ENCODE peak calls at places on chromosomes 3 and 15, in five cellular contexts. One of them, this sample, is unnamed.

GRCh38 chr3:196227629-196228493 is 11.5 kb downstream of the SLC51A start:
- DNase-seq in GM12878: no peak
- DNase-seq in HepG2: peak
- DNase-seq in WTC11: no peak
- DNase-seq in H1: no peak
- DNase-seq in this sample: peak

GRCh38 chr3:178583963-178584575 is 47.8 kb downstream of the KCNMB2 start:
- DNase-seq in GM12878: no peak
- DNase-seq in HepG2: no peak
- DNase-seq in WTC11: no peak
- DNase-seq in H1: no peak
- DNase-seq in this sample: no peak

GRCh38 chr3:128482857-128483656 is 9.9 kb downstream of the GATA2 start:
- DNase-seq in GM12878: no peak
- DNase-seq in HepG2: no peak
- DNase-seq in WTC11: peak
- DNase-seq in H1: no peak
- DNase-seq in this sample: peak

GRCh38 chr3:193732391-193732790 is 139.4 kb downstream of the OPA1 start:
- DNase-seq in GM12878: no peak
- DNase-seq in HepG2: peak
- DNase-seq in WTC11: no peak
- DNase-seq in H1: no peak
- DNase-seq in this sample: no peak

GRCh38 chr3:147159141-147159540 is 247.2 kb downstream of the ZIC4 start:
- DNase-seq in GM12878: no peak
- DNase-seq in HepG2: no peak
- DNase-seq in WTC11: no peak
- DNase-seq in H1: no peak
- DNase-seq in this sample: no peak

GRCh38 chr3:193554790-193555189 is at the start of gene ATP13A4:
- DNase-seq in GM12878: no peak
- DNase-seq in HepG2: no peak
- DNase-seq in WTC11: peak
- DNase-seq in H1: peak
- DNase-seq in this sample: no peak

GRCh38 chr3:181921220-181921619 is 209.5 kb downstream of the SOX2 start:
- DNase-seq in GM12878: peak
- DNase-seq in HepG2: no peak
- DNase-seq in WTC11: no peak
- DNase-seq in H1: no peak
- DNase-seq in this sample: no peak

GRCh38 chr3:13654330-13655073 is 105.6 kb downstream of the FBLN2 start:
- DNase-seq in GM12878: no peak
- DNase-seq in HepG2: no peak
- DNase-seq in WTC11: no peak
- DNase-seq in H1: peak
- DNase-seq in this sample: peak

GRCh38 chr15:91896656-91897055 is 43.1 kb downstream of the SLCO3A1 start:
- DNase-seq in GM12878: no peak
- DNase-seq in HepG2: no peak
- DNase-seq in WTC11: no peak
- DNase-seq in H1: no peak
- DNase-seq in this sample: no peak

GRCh38 chr3:29720660-29721059 is 439.8 kb downstream of the RBMS3 start:
- DNase-seq in GM12878: no peak
- DNase-seq in HepG2: no peak
- DNase-seq in WTC11: no peak
- DNase-seq in H1: no peak
- DNase-seq in this sample: no peak

DNA sequence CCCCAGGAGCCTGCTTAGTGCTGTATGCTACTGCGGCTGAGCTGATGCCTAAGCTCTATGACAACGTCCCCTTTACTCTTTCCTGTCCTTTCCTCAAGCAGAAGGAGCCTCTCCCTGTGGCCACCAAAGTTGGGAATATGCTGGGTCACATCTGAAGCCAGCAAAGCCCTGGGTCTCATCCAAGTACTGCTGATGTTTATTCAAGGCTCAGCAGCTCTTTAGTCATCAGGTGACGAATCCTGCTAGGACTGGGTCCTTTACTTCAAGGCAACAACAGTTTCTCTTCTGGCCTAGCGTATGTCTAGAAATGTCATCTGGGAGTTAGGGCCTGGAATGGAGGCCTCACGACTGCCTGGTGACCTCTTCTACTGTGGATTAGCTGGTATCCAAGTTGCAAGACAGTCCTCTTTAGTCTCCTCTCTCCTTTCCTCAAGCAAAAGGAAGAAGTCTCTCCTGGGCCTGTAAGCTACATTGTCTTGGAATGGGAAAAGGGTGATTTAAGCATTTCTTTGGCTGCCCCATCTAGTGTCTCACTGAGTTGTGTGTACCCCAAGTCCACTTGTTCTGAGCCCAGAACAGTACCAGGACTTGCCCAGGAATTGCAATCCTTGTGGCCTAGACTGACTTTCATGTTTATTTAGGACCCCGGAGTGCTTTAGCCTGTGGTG is 63.9 kb downstream of the TNFAIP8L3 start:
- DNase-seq in GM12878: no peak
- DNase-seq in HepG2: peak
- DNase-seq in WTC11: no peak
- DNase-seq in H1: no peak
- DNase-seq in this sample: no peak
- TF ChIP-seq CREB1 in GM12878: no peak
- TF ChIP-seq CREB1 in HepG2: no peak
- TF ChIP-seq CREB1 in WTC11: no peak
- TF ChIP-seq CREB1 in H1: no peak
- TF ChIP-seq CREB1 in this sample: no peak

DNA sequence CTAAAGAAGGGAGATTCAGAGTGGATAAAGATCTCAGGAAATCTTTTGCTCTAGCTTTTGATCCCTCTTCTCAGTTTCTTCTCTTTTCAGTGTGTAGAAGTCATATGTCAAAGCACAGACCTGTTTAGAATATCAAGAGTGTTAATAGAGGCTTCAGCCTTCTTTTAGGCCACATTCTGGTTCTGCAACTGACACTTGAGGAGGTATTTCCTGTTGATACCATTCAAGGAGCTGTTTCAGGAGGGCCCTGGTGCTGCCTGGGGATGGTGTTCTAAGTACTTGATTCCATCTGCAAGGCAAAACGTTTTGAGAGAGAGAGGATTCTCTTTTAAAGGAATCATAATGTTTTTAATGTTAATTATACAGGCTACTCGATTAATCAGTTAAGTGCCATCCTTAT is 313.7 kb downstream of the PTPRG start:
- DNase-seq in GM12878: no peak
- DNase-seq in HepG2: no peak
- DNase-seq in WTC11: no peak
- DNase-seq in H1: no peak
- DNase-seq in this sample: no peak
- TF ChIP-seq SP1 in GM12878: no peak
- TF ChIP-seq SP1 in HepG2: no peak
- TF ChIP-seq SP1 in WTC11: no peak
- TF ChIP-seq SP1 in H1: no peak
- TF ChIP-seq SP1 in this sample: no peak

GRCh38 chr3:161215186-161215585 is 5.9 kb upstream of the NMD3 start:
- DNase-seq in GM12878: no peak
- DNase-seq in HepG2: peak
- DNase-seq in WTC11: no peak
- DNase-seq in H1: no peak
- DNase-seq in this sample: no peak

GRCh38 chr3:161219495-161219894 is 1.6 kb upstream of the NMD3 start:
- DNase-seq in GM12878: no peak
- DNase-seq in HepG2: no peak
- DNase-seq in WTC11: no peak
- DNase-seq in H1: no peak
- DNase-seq in this sample: no peak

GRCh38 chr3:161220850-161221753 is at the start of gene NMD3:
- DNase-seq in GM12878: peak
- DNase-seq in HepG2: peak
- DNase-seq in WTC11: peak
- DNase-seq in H1: peak
- DNase-seq in this sample: peak

GRCh38 chr3:161213644-161214043 is 7.5 kb upstream of the NMD3 start:
- DNase-seq in GM12878: no peak
- DNase-seq in HepG2: no peak
- DNase-seq in WTC11: no peak
- DNase-seq in H1: no peak
- DNase-seq in this sample: no peak

GRCh38 chr3:161217496-161217895 is 3.6 kb upstream of the NMD3 start:
- DNase-seq in GM12878: no peak
- DNase-seq in HepG2: peak
- DNase-seq in WTC11: no peak
- DNase-seq in H1: no peak
- DNase-seq in this sample: peak
- TF ChIP-seq USF2 in GM12878: no peak
- TF ChIP-seq USF2 in HepG2: no peak
- TF ChIP-seq USF2 in WTC11: no peak
- TF ChIP-seq USF2 in H1: no peak
- TF ChIP-seq USF2 in this sample: no peak

DNA sequence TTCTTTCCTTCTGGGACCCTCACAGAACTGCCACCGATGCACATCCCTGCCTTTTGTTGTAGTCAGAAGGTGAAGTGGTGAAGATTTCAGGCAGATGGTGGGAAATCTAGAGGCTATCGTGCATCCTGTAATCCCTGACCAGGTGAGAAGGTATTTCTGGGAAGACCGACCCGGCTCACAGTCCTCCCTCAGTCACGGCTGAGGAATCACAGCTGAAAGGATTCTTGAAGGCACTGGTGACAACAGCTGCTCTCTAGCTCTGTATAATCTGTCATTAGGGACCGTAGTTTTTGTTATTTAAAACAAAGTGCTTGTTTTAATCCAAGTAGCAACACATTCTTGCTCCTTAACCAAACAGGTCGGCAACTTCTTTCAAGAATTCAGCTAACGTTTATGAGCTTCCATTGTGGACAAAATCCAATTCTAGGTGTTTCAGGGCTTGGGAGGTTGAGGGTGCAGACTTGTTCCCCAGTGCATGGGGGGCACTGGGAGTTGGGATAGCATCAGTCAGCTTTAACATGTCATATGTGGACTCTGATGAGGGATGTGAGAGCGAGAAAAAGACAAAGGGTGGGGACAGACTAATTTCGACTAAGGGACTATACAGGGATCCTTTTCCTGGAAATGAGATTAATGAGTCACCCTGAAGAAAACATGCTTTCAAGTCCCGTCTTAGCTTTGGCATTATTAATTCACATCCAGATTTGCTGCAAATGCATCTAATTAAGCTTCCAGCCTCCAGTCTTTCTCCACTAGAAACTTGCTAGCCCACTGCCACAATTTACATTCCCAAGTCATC is 141.0 kb upstream of the RASGRP1 start:
- DNase-seq in GM12878: no peak
- DNase-seq in HepG2: no peak
- DNase-seq in WTC11: no peak
- DNase-seq in H1: no peak
- DNase-seq in this sample: no peak
- TF ChIP-seq CREB1 in GM12878: no peak
- TF ChIP-seq CREB1 in HepG2: no peak
- TF ChIP-seq CREB1 in WTC11: no peak
- TF ChIP-seq CREB1 in H1: no peak
- TF ChIP-seq CREB1 in this sample: no peak

GRCh38 chr3:89113344-89113743 is 5.9 kb downstream of the EPHA3 start:
- DNase-seq in GM12878: no peak
- DNase-seq in HepG2: no peak
- DNase-seq in WTC11: no peak
- DNase-seq in H1: no peak
- DNase-seq in this sample: no peak

GRCh38 chr3:89116486-89116885 is 9.1 kb downstream of the EPHA3 start:
- DNase-seq in GM12878: no peak
- DNase-seq in HepG2: no peak
- DNase-seq in WTC11: no peak
- DNase-seq in H1: no peak
- DNase-seq in this sample: no peak

GRCh38 chr3:89114841-89115223 is 7.4 kb downstream of the EPHA3 start:
- DNase-seq in GM12878: no peak
- DNase-seq in HepG2: no peak
- DNase-seq in WTC11: no peak
- DNase-seq in H1: no peak
- DNase-seq in this sample: no peak

DNA sequence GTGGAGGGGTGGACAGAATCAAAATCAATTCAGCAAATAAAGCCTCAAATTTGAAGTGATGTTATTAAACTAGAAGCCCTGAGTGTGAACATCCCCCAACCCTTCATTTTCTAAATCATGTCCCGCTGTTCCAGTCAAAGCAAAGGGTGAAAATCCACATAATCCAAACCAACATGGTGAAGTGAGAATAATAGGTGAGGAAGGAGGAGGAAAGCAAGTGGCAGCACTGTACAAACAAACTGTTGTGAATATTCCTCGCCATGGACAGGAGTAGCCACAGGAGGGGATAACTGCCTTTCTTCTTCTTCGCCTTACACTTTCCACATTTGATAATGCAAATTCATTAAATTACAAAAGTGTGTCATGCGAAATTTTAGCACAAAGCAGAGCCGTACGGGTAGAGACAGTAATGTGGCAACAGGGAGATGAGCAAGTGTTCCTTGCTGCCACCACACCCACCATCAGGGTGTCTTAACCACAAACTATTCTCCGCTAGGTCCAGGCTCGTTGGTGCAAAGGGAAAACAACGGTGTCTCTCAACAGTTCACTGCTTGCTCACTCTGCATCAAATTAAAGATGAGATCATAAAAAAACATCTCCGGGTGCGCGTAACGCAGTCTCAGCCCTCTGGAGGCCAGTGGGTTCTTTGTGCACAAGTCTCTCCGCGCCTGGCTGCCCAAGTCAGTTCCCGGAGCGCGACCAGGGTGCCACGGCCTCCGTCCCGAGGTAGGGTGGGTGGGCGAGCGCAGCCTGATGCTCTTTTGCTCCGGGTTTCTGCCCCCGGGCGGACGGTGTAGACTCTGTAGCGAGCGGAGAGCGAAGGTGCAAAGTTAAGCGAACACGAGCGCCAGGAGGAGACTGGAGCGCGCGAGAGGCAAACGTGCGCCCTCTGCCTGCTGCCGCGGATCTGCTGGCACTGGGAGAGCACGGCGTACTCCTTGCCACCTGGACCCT is 6.7 kb downstream of the EPHA3 start:
- DNase-seq in GM12878: no peak
- DNase-seq in HepG2: peak
- DNase-seq in WTC11: peak
- DNase-seq in H1: peak
- DNase-seq in this sample: no peak
- TF ChIP-seq SP1 in GM12878: no peak
- TF ChIP-seq SP1 in HepG2: no peak
- TF ChIP-seq SP1 in WTC11: peak
- TF ChIP-seq SP1 in H1: no peak
- TF ChIP-seq SP1 in this sample: no peak

DNA sequence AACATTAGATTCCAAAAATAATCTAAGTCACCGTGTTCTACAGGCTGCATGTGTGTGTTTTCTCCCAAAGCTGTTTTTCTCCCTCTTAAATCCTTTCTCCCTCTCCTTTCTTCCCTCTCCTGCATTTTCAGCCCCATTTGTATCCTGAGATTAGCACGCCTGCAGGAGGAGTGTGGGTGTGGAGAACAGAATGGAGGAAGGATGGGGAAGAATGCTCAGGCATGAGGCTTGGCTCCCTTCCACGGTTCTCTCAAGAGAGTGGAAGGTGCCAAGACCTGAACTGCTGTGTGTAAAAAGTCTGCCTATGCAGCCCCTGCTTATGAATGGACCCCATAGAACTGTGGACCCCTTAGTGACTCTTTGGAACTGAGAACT is 285.6 kb upstream of the ROPN1 start:
- DNase-seq in GM12878: no peak
- DNase-seq in HepG2: no peak
- DNase-seq in WTC11: no peak
- DNase-seq in H1: no peak
- DNase-seq in this sample: no peak
- TF ChIP-seq USF2 in GM12878: no peak
- TF ChIP-seq USF2 in HepG2: no peak
- TF ChIP-seq USF2 in WTC11: no peak
- TF ChIP-seq USF2 in H1: no peak
- TF ChIP-seq USF2 in this sample: no peak

GRCh38 chr15:100192092-100192695 is 149.6 kb downstream of the ADAMTS17 start:
- DNase-seq in GM12878: no peak
- DNase-seq in HepG2: no peak
- DNase-seq in WTC11: no peak
- DNase-seq in H1: no peak
- DNase-seq in this sample: no peak
- TF ChIP-seq CREB1 in GM12878: no peak
- TF ChIP-seq CREB1 in HepG2: no peak
- TF ChIP-seq CREB1 in WTC11: no peak
- TF ChIP-seq CREB1 in H1: no peak
- TF ChIP-seq CREB1 in this sample: no peak

This sample was measured in K562.